ENCODE peak calls at places on chromosome 2, in seven cellular contexts. X, Z, B, A, J, N and C are unnamed samples.

GRCh38 chr2:98086491-98087446 is at the start of gene VWA3B:
- DNase-seq in J (no peak), Z (peak), B (no peak), A (peak), X (peak), N (peak), C (no peak)

GRCh38 chr2:73933194-73933593 is 6.5 kb downstream of the DGUOK start:
- DNase-seq in J (no peak), X (no peak), Z (no peak), A (no peak), N (no peak), B (no peak), C (no peak)

GRCh38 chr2:16010011-16010410 is 69.7 kb downstream of the MYCN start:
- DNase-seq in N (no peak), A (no peak), Z (no peak), X (no peak), B (no peak), J (no peak), C (no peak)

GRCh38 chr2:101952551-101952950 is 39.2 kb upstream of the IL1R2 start:
- DNase-seq in B (no peak), A (no peak), N (no peak), Z (no peak), X (no peak), J (no peak), C (no peak)

GRCh38 chr2:224242543-224242942 is 159.4 kb downstream of the FAM124B start:
- DNase-seq in X (no peak), B (no peak), J (no peak), A (no peak), N (no peak), Z (no peak), C (no peak)

GRCh38 chr2:229673676-229674075 is 40.7 kb downstream of the DNER start:
- DNase-seq in N (no peak), J (no peak), B (no peak), X (no peak), Z (no peak), A (no peak), C (no peak)

GRCh38 chr2:162261032-162261945 is 18.0 kb upstream of the FAP start:
- DNase-seq in A (no peak), Z (peak), X (peak), J (no peak), B (no peak), N (peak), C (no peak)

GRCh38 chr2:1744446-1745170 is at the start of gene PXDN:
- DNase-seq in A (peak), B (peak), J (no peak), N (no peak), X (peak), Z (peak), C (no peak)

GRCh38 chr2:224712346-224712745 is 3.8 kb downstream of the CCDC195 start:
- DNase-seq in B (no peak), Z (no peak), X (no peak), N (no peak), A (peak), J (no peak), C (no peak)

GRCh38 chr2:218671654-218672566 is at the start of the genes RNF25 and STK36:
- DNase-seq in J (peak), N (peak), Z (peak), A (peak), B (peak), X (peak), C (peak)

GRCh38 chr2:189217546-189217945 is 38.0 kb upstream of the COL5A2 start:
- DNase-seq in Z (no peak), B (no peak), J (no peak), A (no peak), X (no peak), N (no peak), C (no peak)

GRCh38 chr2:190846746-190847145 is 33.9 kb upstream of the GLS start:
- DNase-seq in Z (no peak), B (no peak), X (no peak), A (no peak), J (no peak), N (no peak), C (no peak)

GRCh38 chr2:152166633-152167032 is 8.9 kb downstream of the STAM2 start:
- DNase-seq in X (no peak), N (no peak), A (no peak), J (no peak), Z (no peak), B (no peak), C (no peak)

GRCh38 chr2:64108842-64109241 is 35.4 kb downstream of the PELI1 start:
- DNase-seq in A (no peak), N (no peak), X (peak), B (no peak), Z (peak), J (no peak), C (no peak)

GRCh38 chr2:67806816-67807215 is 256.0 kb downstream of the C1D start:
- DNase-seq in A (no peak), Z (no peak), J (no peak), N (no peak), B (no peak), X (no peak), C (no peak)

GRCh38 chr2:204888222-204888621 is 342.9 kb downstream of the PARD3B start:
- DNase-seq in Z (no peak), A (no peak), X (no peak), N (no peak), B (no peak), J (no peak), C (no peak)

GRCh38 chr2:23801396-23801795 is 125.5 kb downstream of the ATAD2B start:
- DNase-seq in Z (no peak), A (no peak), B (no peak), X (no peak), J (no peak), N (no peak), C (no peak)

GRCh38 chr2:217417536-217417935 is 557.7 kb upstream of the TNP1 start:
- DNase-seq in A (no peak), X (no peak), N (no peak), J (no peak), B (no peak), Z (no peak), C (peak)

GRCh38 chr2:21194828-21195227 is 71.1 kb downstream of the TDRD15 start:
- DNase-seq in B (no peak), A (peak), J (no peak), X (no peak), Z (no peak), N (no peak), C (no peak)

GRCh38 chr2:124572953-124573634 is 548.0 kb downstream of the CNTNAP5 start:
- DNase-seq in N (no peak), J (no peak), B (no peak), A (no peak), X (no peak), Z (no peak), C (no peak)

GRCh38 chr2:201644001-201644400 is 698 bp upstream of the TMEM237 start:
- DNase-seq in J (no peak), X (no peak), A (no peak), N (no peak), Z (peak), B (no peak), C (no peak)

GRCh38 chr2:42046819-42047487 is 868 bp upstream of the PKDCC start:
- DNase-seq in J (no peak), Z (peak), X (no peak), A (peak), N (no peak), B (no peak), C (no peak)

GRCh38 chr2:220334871-220335590 is 707.6 kb downstream of the SLC4A3 start:
- DNase-seq in J (no peak), A (no peak), X (no peak), B (no peak), Z (no peak), N (no peak), C (no peak)

GRCh38 chr2:8380026-8380425 is 301.8 kb upstream of the ID2 start:
- DNase-seq in A (no peak), Z (no peak), X (no peak), N (no peak), J (no peak), B (no peak), C (no peak)

GRCh38 chr2:102350118-102350793 is 5.3 kb upstream of the IL18R1 start:
- DNase-seq in X (no peak), B (no peak), N (no peak), Z (no peak), J (no peak), A (no peak), C (no peak)

GRCh38 chr2:18987592-18988073 is 370.8 kb downstream of the OSR1 start:
- DNase-seq in A (no peak), B (peak), N (peak), J (no peak), Z (peak), X (peak), C (peak)

GRCh38 chr2:47907097-47907781 is 941 bp upstream of the FBXO11 start:
- DNase-seq in X (peak), Z (no peak), J (no peak), A (no peak), N (peak), B (no peak), C (no peak)

GRCh38 chr2:160156665-160157064 is 43.4 kb downstream of the ITGB6 start:
- DNase-seq in A (no peak), B (no peak), N (no peak), X (no peak), Z (no peak), J (no peak), C (no peak)

GRCh38 chr2:24771905-24772586 is 21.1 kb downstream of the PTRHD1 start:
- DNase-seq in B (no peak), A (no peak), J (no peak), Z (no peak), X (no peak), N (no peak), C (no peak)

GRCh38 chr2:60806988-60807681 is 51.1 kb downstream of the PAPOLG start:
- DNase-seq in B (peak), N (no peak), X (no peak), Z (no peak), J (peak), A (peak), C (peak)

GRCh38 chr2:120134263-120134662 is 88.9 kb downstream of the TMEM185B start:
- DNase-seq in B (no peak), A (no peak), Z (no peak), X (no peak), N (no peak), J (no peak), C (no peak)

GRCh38 chr2:69773201-69773600 is 31.3 kb downstream of the ANXA4 start:
- DNase-seq in B (no peak), X (no peak), Z (no peak), J (no peak), A (no peak), N (no peak), C (no peak)

GRCh38 chr2:70728128-70728527 is 39.9 kb downstream of the ADD2 start:
- DNase-seq in X (no peak), N (no peak), Z (no peak), B (no peak), A (no peak), J (no peak), C (no peak)

GRCh38 chr2:192253692-192254091 is 59.0 kb upstream of the TMEFF2 start:
- DNase-seq in A (no peak), Z (no peak), X (no peak), J (no peak), B (no peak), N (no peak), C (no peak)

GRCh38 chr2:108927936-108928659 is 60.9 kb downstream of the EDAR start:
- DNase-seq in A (peak), Z (peak), X (peak), B (peak), N (peak), J (no peak), C (no peak)

GRCh38 chr2:9655441-9656269 is 24.9 kb upstream of the YWHAQ start:
- DNase-seq in B (no peak), A (no peak), X (no peak), Z (no peak), N (no peak), J (peak), C (no peak)

GRCh38 chr2:30404354-30405265 is 42.4 kb upstream of the LCLAT1 start:
- DNase-seq in A (no peak), B (no peak), J (no peak), N (no peak), Z (no peak), X (no peak), C (no peak)

GRCh38 chr2:237720962-237721361 is 77.6 kb upstream of the RBM44 start:
- DNase-seq in N (no peak), B (no peak), J (no peak), X (no peak), A (no peak), Z (peak), C (no peak)

DNA sequence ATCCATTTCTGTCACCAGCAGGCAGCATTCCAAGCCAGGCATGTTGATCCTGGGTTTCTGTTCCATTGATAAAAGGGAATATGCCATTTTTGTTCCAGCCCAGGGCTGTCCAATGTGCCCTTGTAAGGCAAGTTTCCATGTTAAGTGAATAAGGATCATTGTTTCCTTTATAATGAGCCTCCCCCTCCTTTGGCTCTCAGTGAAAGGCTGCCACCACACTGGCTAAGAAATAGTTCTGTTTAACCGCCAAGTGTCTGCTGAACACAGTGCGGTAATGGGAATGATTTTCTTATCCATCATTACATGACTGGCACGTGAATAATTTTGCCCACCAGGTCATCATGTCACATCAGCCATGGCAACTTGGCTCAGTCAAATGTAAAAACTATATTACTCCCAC is 680.4 kb upstream of the ZEB2 start:
- DNase-seq in J (no peak), A (no peak), Z (no peak), X (no peak), B (no peak), N (no peak), C (peak)
- TF ChIP-seq POLR2AphosphoS5 in J (no peak), A (no peak), Z (no peak), X (no peak), B (no peak), N (no peak), C (no peak)

GRCh38 chr2:85418132-85419008 is at the start of gene SH2D6:
- DNase-seq in J (no peak), N (peak), Z (peak), X (peak), B (peak), A (peak), C (peak)
- TF ChIP-seq EP300 in J (no peak), N (no peak), Z (no peak), X (no peak), B (no peak), A (no peak), C (no peak)

GRCh38 chr2:29255006-29255405 is 139.8 kb downstream of the CLIP4 start:
- DNase-seq in X (no peak), B (no peak), A (no peak), Z (peak), J (no peak), N (no peak), C (no peak)

GRCh38 chr2:29261003-29261402 is 145.8 kb downstream of the CLIP4 start:
- DNase-seq in J (no peak), B (no peak), Z (peak), N (no peak), A (no peak), X (no peak), C (no peak)

GRCh38 chr2:29260151-29260772 is 145.0 kb downstream of the CLIP4 start:
- DNase-seq in N (no peak), J (no peak), X (no peak), Z (peak), A (no peak), B (no peak), C (no peak)

GRCh38 chr2:29262681-29263260 is 147.6 kb downstream of the CLIP4 start:
- DNase-seq in J (no peak), N (no peak), Z (peak), X (no peak), B (no peak), A (peak), C (no peak)

DNA sequence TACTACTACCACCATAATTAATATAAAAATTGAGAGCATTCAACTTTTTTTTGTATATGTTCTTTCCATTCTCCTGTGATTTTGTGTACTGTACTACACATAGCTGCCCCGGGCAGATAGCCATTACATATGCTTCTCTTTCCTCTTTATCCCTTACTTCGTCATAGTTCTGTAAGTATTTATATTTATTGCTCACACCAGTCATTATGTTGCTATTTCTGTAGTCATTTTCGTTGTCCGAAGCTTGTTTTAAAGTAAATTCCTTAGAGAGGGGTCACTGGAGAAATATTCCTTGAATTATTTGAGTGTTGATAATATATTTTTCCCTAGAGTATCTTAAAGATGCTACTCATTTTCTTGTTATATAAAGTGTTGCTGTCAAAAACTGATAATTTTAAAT is 144.0 kb downstream of the CLIP4 start:
- DNase-seq in X (no peak), B (no peak), J (no peak), A (no peak), Z (no peak), N (no peak), C (no peak)
- TF ChIP-seq POLR2AphosphoS5 in X (no peak), B (no peak), J (no peak), A (no peak), Z (no peak), N (no peak), C (no peak)

GRCh38 chr2:173690349-173690748 is 274.8 kb downstream of the SP3 start:
- DNase-seq in A (no peak), N (no peak), B (no peak), J (no peak), Z (no peak), X (no peak), C (no peak)

GRCh38 chr2:173692068-173692467 is 273.1 kb downstream of the SP3 start:
- DNase-seq in J (no peak), A (no peak), N (no peak), Z (no peak), B (no peak), X (no peak), C (no peak)

GRCh38 chr2:173697929-173698328 is 267.2 kb downstream of the SP3 start:
- DNase-seq in X (no peak), N (no peak), J (no peak), Z (no peak), A (no peak), B (no peak), C (no peak)

GRCh38 chr2:173693164-173693563 is 272.0 kb downstream of the SP3 start:
- DNase-seq in X (no peak), J (no peak), N (no peak), A (no peak), B (no peak), Z (no peak), C (no peak)
- TF ChIP-seq EP300 in X (no peak), J (no peak), N (no peak), A (no peak), B (no peak), Z (no peak), C (no peak)